ENCODE peak calls at places on chromosomes 11 and 22, in eight cellular contexts. W is stimulated activated CD4-positive, alpha-beta T cell treated with anti-CD3 and anti-CD28 coated beads, Interleukin-12 subunit alpha, Interleukin-12 subunit beta, amount 100 ng/mL, for 48 hours; C is activated naive CD4-positive, alpha-beta T cell treated with anti-CD3 and anti-CD28 coated beads, Interleukin-2, amount 10 ng/mL, durations not matched to agents 7 days and 5 days; F is NCI-H1436; A is colonic mucosa; M is NCI-H1417; Q is amygdala; P is cerebellar cortex. R is an unnamed sample.

GRCh38 chr22:29912605-29913398 is 29.8 kb downstream of the MTMR3 start:
- DNase-seq in F (no peak), M (no peak), P (peak; percentile 22), Q (no peak), C (no peak), A (no peak), W (no peak), R (no peak)

GRCh38 chr11:73384531-73384870 is 8.3 kb downstream of the RELT start:
- DNase-seq in A (no peak), W (no peak), F (no peak), M (no peak), P (no peak), C (no peak), Q (no peak), R (no peak)

GRCh38 chr22:46076651-46077339 is 73.5 kb upstream of the PPARA start:
- DNase-seq in A (no peak), F (no peak), Q (no peak), W (no peak), M (no peak), C (peak; percentile 14), P (no peak), R (no peak)

GRCh38 chr22:41821449-41822030 is 11.4 kb upstream of the SREBF2 start:
- DNase-seq in M (no peak), W (no peak), P (no peak), A (no peak), F (no peak), Q (no peak), C (no peak), R (no peak)

GRCh38 chr22:17542452-17542851 is 20.8 kb upstream of the SLC25A18 start:
- DNase-seq in C (no peak), F (no peak), P (no peak), M (no peak), A (no peak), Q (no peak), W (no peak), R (no peak)

GRCh38 chr22:31279327-31279669 is 13.0 kb downstream of the PIK3IP1 start:
- DNase-seq in A (no peak), W (no peak), F (no peak), P (no peak), C (no peak), Q (no peak), M (no peak), R (no peak)

GRCh38 chr11:107848345-107848744 is 10.2 kb downstream of the SLC35F2 start:
- DNase-seq in P (no peak), M (no peak), F (no peak), C (no peak), A (no peak), Q (no peak), W (no peak), R (no peak)

GRCh38 chr11:8870461-8871282 is 40.3 kb upstream of the AKIP1 start:
- DNase-seq in Q (peak; percentile 18), C (peak; percentile 46), P (peak; percentile 68), W (peak; percentile 6), A (peak; percentile 81), F (peak; percentile 9), M (peak; percentile 72), R (no peak)

GRCh38 chr11:13663631-13664071 is 4.8 kb upstream of the FAR1 start:
- DNase-seq in F (no peak), W (no peak), A (peak; percentile 53), P (no peak), C (no peak), M (no peak), Q (no peak), R (no peak)

GRCh38 chr11:19519912-19520641 is 192.6 kb upstream of the NAV2 start:
- DNase-seq in Q (no peak), P (no peak), C (no peak), A (no peak), W (no peak), M (peak; percentile 84), F (no peak), R (no peak)

GRCh38 chr11:64918056-64918455 is 1.0 kb upstream of the ATG2A start:
- DNase-seq in P (peak; percentile 41), A (no peak), M (peak; percentile 51), W (no peak), C (no peak), F (no peak), Q (no peak), R (no peak)

GRCh38 chr11:69467196-69467595 is 14.3 kb upstream of the LINC01488 start:
- DNase-seq in F (no peak), P (no peak), A (no peak), M (no peak), W (no peak), Q (no peak), C (no peak), R (no peak)

GRCh38 chr11:74453373-74453975 is 13.9 kb downstream of the KCNE3 start:
- DNase-seq in C (peak; percentile 77), Q (no peak), A (peak; percentile 86), W (peak; percentile 50), M (peak; percentile 84), F (peak; percentile 54), P (peak; percentile 52), R (no peak)

GRCh38 chr11:86244063-86244521 is 461 bp upstream of the EED start:
- DNase-seq in C (peak; percentile 93), A (peak; percentile 89), F (no peak), W (peak; percentile 88), M (no peak), P (peak; percentile 91), Q (no peak), R (peak; percentile 66)

GRCh38 chr22:41888638-41889200 is 26.2 kb downstream of the SHISA8 start:
- DNase-seq in P (no peak), C (no peak), W (no peak), F (no peak), Q (no peak), M (no peak), A (no peak), R (no peak)

GRCh38 chr22:27213766-27214581 is 556.6 kb downstream of the MIAT start:
- DNase-seq in A (peak; percentile 34), F (no peak), C (no peak), W (no peak), M (no peak), Q (no peak), P (no peak), R (no peak)

GRCh38 chr11:123493393-123494063 is 63.5 kb downstream of the GRAMD1B start:
- DNase-seq in P (no peak), A (no peak), C (no peak), Q (no peak), M (peak; percentile 58), F (no peak), W (no peak), R (no peak)

R was measured in cerebellar nuclear complex.